ENCODE peak calls at places on chromosomes 3 and 15, in nine cellular contexts. One of them, this sample, is unnamed.

GRCh38 chr15:71057143-71057542 is 58.1 kb upstream of the THSD4 start:
- ATAC-seq in right cardiac atrium: no peak
- ATAC-seq in heart right ventricle: no peak
- ATAC-seq in A549: no peak
- ATAC-seq in lower lobe of right lung: no peak
- ATAC-seq in K562: no peak
- ATAC-seq in activated CD8-positive, alpha-beta memory T cell treated with anti-CD3 and anti-CD28 coated beads, Interleukin-2, amount 10 ng/mL, durations not matched to agents 7 days and 5 days: no peak
- ATAC-seq in stimulated activated naive CD8-positive, alpha-beta T cell treated with anti-CD3 and anti-CD28 coated beads, Interleukin-15, amount 100 ng/mL, for 72 hours: no peak
- ATAC-seq in RWPE2: no peak
- ATAC-seq in this sample: no peak

GRCh38 chr3:146091397-146091796 is 69.6 kb downstream of the PLOD2 start:
- ATAC-seq in right cardiac atrium: no peak
- ATAC-seq in heart right ventricle: no peak
- ATAC-seq in A549: no peak
- ATAC-seq in lower lobe of right lung: no peak
- ATAC-seq in K562: no peak
- ATAC-seq in activated CD8-positive, alpha-beta memory T cell treated with anti-CD3 and anti-CD28 coated beads, Interleukin-2, amount 10 ng/mL, durations not matched to agents 7 days and 5 days: no peak
- ATAC-seq in stimulated activated naive CD8-positive, alpha-beta T cell treated with anti-CD3 and anti-CD28 coated beads, Interleukin-15, amount 100 ng/mL, for 72 hours: no peak
- ATAC-seq in RWPE2: no peak
- ATAC-seq in this sample: no peak

GRCh38 chr3:100260081-100260684 is 609 bp upstream of the TBC1D23 start:
- ATAC-seq in right cardiac atrium: peak
- ATAC-seq in heart right ventricle: peak
- ATAC-seq in A549: no peak
- ATAC-seq in lower lobe of right lung: peak
- ATAC-seq in K562: peak
- ATAC-seq in activated CD8-positive, alpha-beta memory T cell treated with anti-CD3 and anti-CD28 coated beads, Interleukin-2, amount 10 ng/mL, durations not matched to agents 7 days and 5 days: no peak
- ATAC-seq in stimulated activated naive CD8-positive, alpha-beta T cell treated with anti-CD3 and anti-CD28 coated beads, Interleukin-15, amount 100 ng/mL, for 72 hours: no peak
- ATAC-seq in RWPE2: peak
- ATAC-seq in this sample: no peak

GRCh38 chr3:53113293-53114010 is 16.8 kb downstream of the RFT1 start:
- ATAC-seq in right cardiac atrium: peak
- ATAC-seq in heart right ventricle: peak
- ATAC-seq in A549: peak
- ATAC-seq in lower lobe of right lung: no peak
- ATAC-seq in K562: no peak
- ATAC-seq in activated CD8-positive, alpha-beta memory T cell treated with anti-CD3 and anti-CD28 coated beads, Interleukin-2, amount 10 ng/mL, durations not matched to agents 7 days and 5 days: peak
- ATAC-seq in stimulated activated naive CD8-positive, alpha-beta T cell treated with anti-CD3 and anti-CD28 coated beads, Interleukin-15, amount 100 ng/mL, for 72 hours: no peak
- ATAC-seq in RWPE2: no peak
- ATAC-seq in this sample: no peak

GRCh38 chr3:97872209-97873042 is 50.6 kb downstream of the CRYBG3 start:
- ATAC-seq in right cardiac atrium: no peak
- ATAC-seq in heart right ventricle: peak
- ATAC-seq in A549: no peak
- ATAC-seq in lower lobe of right lung: no peak
- ATAC-seq in K562: no peak
- ATAC-seq in activated CD8-positive, alpha-beta memory T cell treated with anti-CD3 and anti-CD28 coated beads, Interleukin-2, amount 10 ng/mL, durations not matched to agents 7 days and 5 days: peak
- ATAC-seq in stimulated activated naive CD8-positive, alpha-beta T cell treated with anti-CD3 and anti-CD28 coated beads, Interleukin-15, amount 100 ng/mL, for 72 hours: peak
- ATAC-seq in RWPE2: peak
- ATAC-seq in this sample: no peak

GRCh38 chr15:75410196-75410595 is 41.3 kb downstream of the SIN3A start:
- ATAC-seq in right cardiac atrium: no peak
- ATAC-seq in heart right ventricle: no peak
- ATAC-seq in A549: no peak
- ATAC-seq in lower lobe of right lung: no peak
- ATAC-seq in K562: no peak
- ATAC-seq in activated CD8-positive, alpha-beta memory T cell treated with anti-CD3 and anti-CD28 coated beads, Interleukin-2, amount 10 ng/mL, durations not matched to agents 7 days and 5 days: peak
- ATAC-seq in stimulated activated naive CD8-positive, alpha-beta T cell treated with anti-CD3 and anti-CD28 coated beads, Interleukin-15, amount 100 ng/mL, for 72 hours: no peak
- ATAC-seq in RWPE2: no peak
- ATAC-seq in this sample: no peak

GRCh38 chr3:118842147-118842863 is 192.3 kb downstream of the IGSF11 start:
- ATAC-seq in right cardiac atrium: no peak
- ATAC-seq in heart right ventricle: no peak
- ATAC-seq in A549: peak
- ATAC-seq in lower lobe of right lung: no peak
- ATAC-seq in K562: peak
- ATAC-seq in activated CD8-positive, alpha-beta memory T cell treated with anti-CD3 and anti-CD28 coated beads, Interleukin-2, amount 10 ng/mL, durations not matched to agents 7 days and 5 days: no peak
- ATAC-seq in stimulated activated naive CD8-positive, alpha-beta T cell treated with anti-CD3 and anti-CD28 coated beads, Interleukin-15, amount 100 ng/mL, for 72 hours: no peak
- ATAC-seq in RWPE2: no peak
- ATAC-seq in this sample: no peak

GRCh38 chr15:69154684-69155083 is 5.8 kb upstream of the GLCE start:
- ATAC-seq in right cardiac atrium: peak
- ATAC-seq in heart right ventricle: peak
- ATAC-seq in A549: peak
- ATAC-seq in lower lobe of right lung: no peak
- ATAC-seq in K562: no peak
- ATAC-seq in activated CD8-positive, alpha-beta memory T cell treated with anti-CD3 and anti-CD28 coated beads, Interleukin-2, amount 10 ng/mL, durations not matched to agents 7 days and 5 days: no peak
- ATAC-seq in stimulated activated naive CD8-positive, alpha-beta T cell treated with anti-CD3 and anti-CD28 coated beads, Interleukin-15, amount 100 ng/mL, for 72 hours: no peak
- ATAC-seq in RWPE2: peak
- ATAC-seq in this sample: no peak

GRCh38 chr3:24287728-24288450 is 206.8 kb downstream of the THRB start:
- ATAC-seq in right cardiac atrium: peak
- ATAC-seq in heart right ventricle: peak
- ATAC-seq in A549: no peak
- ATAC-seq in lower lobe of right lung: peak
- ATAC-seq in K562: no peak
- ATAC-seq in activated CD8-positive, alpha-beta memory T cell treated with anti-CD3 and anti-CD28 coated beads, Interleukin-2, amount 10 ng/mL, durations not matched to agents 7 days and 5 days: no peak
- ATAC-seq in stimulated activated naive CD8-positive, alpha-beta T cell treated with anti-CD3 and anti-CD28 coated beads, Interleukin-15, amount 100 ng/mL, for 72 hours: no peak
- ATAC-seq in RWPE2: no peak
- ATAC-seq in this sample: no peak

GRCh38 chr3:101868534-101869464 is 19.5 kb downstream of the NFKBIZ start:
- ATAC-seq in right cardiac atrium: peak
- ATAC-seq in heart right ventricle: peak
- ATAC-seq in A549: peak
- ATAC-seq in lower lobe of right lung: peak
- ATAC-seq in K562: peak
- ATAC-seq in activated CD8-positive, alpha-beta memory T cell treated with anti-CD3 and anti-CD28 coated beads, Interleukin-2, amount 10 ng/mL, durations not matched to agents 7 days and 5 days: no peak
- ATAC-seq in stimulated activated naive CD8-positive, alpha-beta T cell treated with anti-CD3 and anti-CD28 coated beads, Interleukin-15, amount 100 ng/mL, for 72 hours: peak
- ATAC-seq in RWPE2: peak
- ATAC-seq in this sample: peak

GRCh38 chr15:45842151-45842550 is 207.3 kb downstream of the SQOR start:
- ATAC-seq in right cardiac atrium: no peak
- ATAC-seq in heart right ventricle: no peak
- ATAC-seq in A549: no peak
- ATAC-seq in lower lobe of right lung: no peak
- ATAC-seq in K562: no peak
- ATAC-seq in activated CD8-positive, alpha-beta memory T cell treated with anti-CD3 and anti-CD28 coated beads, Interleukin-2, amount 10 ng/mL, durations not matched to agents 7 days and 5 days: no peak
- ATAC-seq in stimulated activated naive CD8-positive, alpha-beta T cell treated with anti-CD3 and anti-CD28 coated beads, Interleukin-15, amount 100 ng/mL, for 72 hours: no peak
- ATAC-seq in RWPE2: no peak
- ATAC-seq in this sample: no peak

GRCh38 chr15:78788261-78788660 is 23.0 kb downstream of the ADAMTS7 start:
- ATAC-seq in right cardiac atrium: no peak
- ATAC-seq in heart right ventricle: no peak
- ATAC-seq in A549: peak
- ATAC-seq in lower lobe of right lung: no peak
- ATAC-seq in K562: peak
- ATAC-seq in activated CD8-positive, alpha-beta memory T cell treated with anti-CD3 and anti-CD28 coated beads, Interleukin-2, amount 10 ng/mL, durations not matched to agents 7 days and 5 days: no peak
- ATAC-seq in stimulated activated naive CD8-positive, alpha-beta T cell treated with anti-CD3 and anti-CD28 coated beads, Interleukin-15, amount 100 ng/mL, for 72 hours: no peak
- ATAC-seq in RWPE2: no peak
- ATAC-seq in this sample: no peak

GRCh38 chr3:132332082-132332964 is 15.1 kb downstream of the ACP3 start:
- ATAC-seq in right cardiac atrium: no peak
- ATAC-seq in heart right ventricle: no peak
- ATAC-seq in A549: no peak
- ATAC-seq in lower lobe of right lung: no peak
- ATAC-seq in K562: no peak
- ATAC-seq in activated CD8-positive, alpha-beta memory T cell treated with anti-CD3 and anti-CD28 coated beads, Interleukin-2, amount 10 ng/mL, durations not matched to agents 7 days and 5 days: no peak
- ATAC-seq in stimulated activated naive CD8-positive, alpha-beta T cell treated with anti-CD3 and anti-CD28 coated beads, Interleukin-15, amount 100 ng/mL, for 72 hours: no peak
- ATAC-seq in RWPE2: no peak
- ATAC-seq in this sample: no peak

GRCh38 chr3:57048052-57048671 is 12.3 kb upstream of the SPATA12 start:
- ATAC-seq in right cardiac atrium: peak
- ATAC-seq in heart right ventricle: peak
- ATAC-seq in A549: no peak
- ATAC-seq in lower lobe of right lung: peak
- ATAC-seq in K562: no peak
- ATAC-seq in activated CD8-positive, alpha-beta memory T cell treated with anti-CD3 and anti-CD28 coated beads, Interleukin-2, amount 10 ng/mL, durations not matched to agents 7 days and 5 days: no peak
- ATAC-seq in stimulated activated naive CD8-positive, alpha-beta T cell treated with anti-CD3 and anti-CD28 coated beads, Interleukin-15, amount 100 ng/mL, for 72 hours: no peak
- ATAC-seq in RWPE2: no peak
- ATAC-seq in this sample: no peak

GRCh38 chr3:68207327-68207726 is 552.9 kb upstream of the SUCLG2 start:
- ATAC-seq in right cardiac atrium: no peak
- ATAC-seq in heart right ventricle: no peak
- ATAC-seq in A549: no peak
- ATAC-seq in lower lobe of right lung: no peak
- ATAC-seq in K562: no peak
- ATAC-seq in activated CD8-positive, alpha-beta memory T cell treated with anti-CD3 and anti-CD28 coated beads, Interleukin-2, amount 10 ng/mL, durations not matched to agents 7 days and 5 days: no peak
- ATAC-seq in stimulated activated naive CD8-positive, alpha-beta T cell treated with anti-CD3 and anti-CD28 coated beads, Interleukin-15, amount 100 ng/mL, for 72 hours: peak
- ATAC-seq in RWPE2: no peak
- ATAC-seq in this sample: no peak

GRCh38 chr3:194120789-194121770 is 14.9 kb upstream of the HES1 start:
- ATAC-seq in right cardiac atrium: no peak
- ATAC-seq in heart right ventricle: no peak
- ATAC-seq in A549: peak
- ATAC-seq in lower lobe of right lung: no peak
- ATAC-seq in K562: no peak
- ATAC-seq in activated CD8-positive, alpha-beta memory T cell treated with anti-CD3 and anti-CD28 coated beads, Interleukin-2, amount 10 ng/mL, durations not matched to agents 7 days and 5 days: no peak
- ATAC-seq in stimulated activated naive CD8-positive, alpha-beta T cell treated with anti-CD3 and anti-CD28 coated beads, Interleukin-15, amount 100 ng/mL, for 72 hours: no peak
- ATAC-seq in RWPE2: no peak
- ATAC-seq in this sample: no peak

This sample was measured in stimulated activated memory B cell treated with anti-CD40 and anti-IgM and Interleukin-4, amounts not matched to agents 10 μg/mL and 1 μg/mL and 100 μg/mL, for 72 hours.